ENCODE peak calls at places on chromosome 5, in seven cellular contexts. Q, E, X, G, H, O and U are unnamed samples.

GRCh38 chr5:90022002-90022710 is 387.4 kb downstream of the CETN3 start:
- DNase-seq in E (no peak), X (no peak), O (peak; percentile 27), H (no peak), Q (no peak), G (no peak), U (no peak)

GRCh38 chr5:149666212-149666852 is 63.8 kb upstream of the PPARGC1B start:
- DNase-seq in X (peak; percentile 83), O (peak; percentile 38), G (no peak), Q (peak; percentile 38), E (peak; percentile 27), H (peak; percentile 70), U (peak; percentile 26)

GRCh38 chr5:1748845-1749244 is 50.8 kb downstream of the MRPL36 start:
- DNase-seq in X (no peak), Q (no peak), H (peak; percentile 21), E (no peak), O (no peak), G (no peak), U (no peak)

GRCh38 chr5:169116961-169117461 is 183.9 kb downstream of the SLIT3 start:
- DNase-seq in Q (no peak), E (no peak), H (no peak), X (peak; percentile 9), G (no peak), O (no peak), U (no peak)

GRCh38 chr5:13921573-13921972 is 22.9 kb downstream of the DNAH5 start:
- DNase-seq in H (no peak), Q (no peak), O (peak; percentile 68), X (no peak), E (peak; percentile 67), G (no peak), U (peak; percentile 34)

GRCh38 chr5:66285343-66285942 is 141.3 kb downstream of the SREK1 start:
- DNase-seq in E (no peak), Q (no peak), X (no peak), H (no peak), O (no peak), G (no peak), U (no peak)

GRCh38 chr5:118033686-118034338 is 954.5 kb downstream of the DTWD2 start:
- DNase-seq in Q (no peak), G (no peak), E (no peak), H (no peak), O (no peak), X (no peak), U (no peak)

GRCh38 chr5:74402553-74402952 is 238.0 kb downstream of the ENC1 start:
- DNase-seq in G (no peak), H (peak; percentile 72), Q (no peak), X (no peak), E (no peak), O (peak; percentile 35), U (no peak)

GRCh38 chr5:13878357-13878756 is 66.1 kb downstream of the DNAH5 start:
- DNase-seq in Q (no peak), E (no peak), G (no peak), O (no peak), X (no peak), H (no peak), U (no peak)

GRCh38 chr5:53890490-53890889 is 330.1 kb downstream of the NDUFS4 start:
- DNase-seq in X (no peak), E (no peak), G (no peak), H (no peak), O (no peak), Q (no peak), U (no peak)

GRCh38 chr5:44396312-44396711 is 7.1 kb upstream of the FGF10 start:
- DNase-seq in G (no peak), E (no peak), O (no peak), Q (no peak), X (no peak), H (no peak), U (no peak)

GRCh38 chr5:158754018-158754514 is 345.6 kb downstream of the EBF1 start:
- DNase-seq in O (peak; percentile 82), G (no peak), H (no peak), E (peak; percentile 58), Q (no peak), X (no peak), U (no peak)

GRCh38 chr5:150014456-150014855 is 13.9 kb downstream of the HMGXB3 start:
- DNase-seq in O (no peak), G (no peak), Q (no peak), E (no peak), H (no peak), X (no peak), U (no peak)

GRCh38 chr5:99807346-99807745 is 727.8 kb upstream of the FAM174A start:
- DNase-seq in O (no peak), G (no peak), H (no peak), E (no peak), Q (no peak), X (no peak), U (no peak)

GRCh38 chr5:146753618-146754123 is 124.9 kb downstream of the PPP2R2B start:
- DNase-seq in Q (no peak), H (no peak), X (no peak), E (no peak), G (no peak), O (no peak), U (no peak)

GRCh38 chr5:4906821-4907220 is 233.3 kb upstream of the ADAMTS16 start:
- DNase-seq in E (no peak), X (no peak), G (no peak), Q (no peak), H (no peak), O (peak; percentile 11), U (no peak)

GRCh38 chr5:73540192-73540591 is 25.2 kb downstream of the ANKRA2 start:
- DNase-seq in X (peak; percentile 12), H (no peak), G (no peak), Q (peak; percentile 78), E (peak; percentile 90), O (peak; percentile 94), U (peak; percentile 94)

GRCh38 chr5:117889592-117889991 is 1098.8 kb downstream of the DTWD2 start:
- DNase-seq in H (no peak), X (no peak), Q (no peak), O (no peak), G (no peak), E (peak; percentile 71), U (peak; percentile 6)

GRCh38 chr5:55969956-55970355 is 24.8 kb downstream of the IL6ST start:
- DNase-seq in G (no peak), H (no peak), X (no peak), Q (peak; percentile 20), O (peak; percentile 51), E (peak; percentile 54), U (no peak)
- H3K27ac ChIP-seq in G (no peak overlapping the region), H (no peak overlapping the region), X (no peak overlapping the region), Q (no peak overlapping the region), O (no peak overlapping the region), E (peak overlapping the region; percentile 45), U (no peak overlapping the region)

GRCh38 chr5:179797741-179798140 is 4.0 kb downstream of the LTC4S start:
- DNase-seq in H (no peak), O (no peak), G (no peak), E (no peak), Q (no peak), X (no peak), U (no peak)

GRCh38 chr5:179798144-179798770 is 4.5 kb downstream of the LTC4S start:
- DNase-seq in G (no peak), H (no peak), Q (no peak), X (no peak), E (no peak), O (no peak), U (no peak)

GRCh38 chr5:179795863-179796833 is 2.4 kb downstream of the LTC4S start:
- DNase-seq in E (peak; percentile 78), O (peak; percentile 79), Q (peak; percentile 80), G (peak; percentile 48), X (no peak), H (peak; percentile 94), U (peak; percentile 46)

GRCh38 chr5:179795049-179795862 is 1.5 kb downstream of the LTC4S start:
- DNase-seq in X (no peak), H (peak; percentile 80), Q (peak; percentile 40), E (no peak), G (no peak), O (no peak), U (peak; percentile 55)

GRCh38 chr5:179796877-179797608 is 3.3 kb downstream of the LTC4S start:
- DNase-seq in E (no peak), H (no peak), Q (no peak), X (no peak), O (no peak), G (no peak), U (no peak)
- H3K27ac ChIP-seq in E (no peak overlapping the region), H (peak overlapping the region; percentile 78), Q (peak overlapping the region; percentile 86), X (no peak overlapping the region), O (no peak overlapping the region), G (no peak overlapping the region), U (no peak overlapping the region)

DNA sequence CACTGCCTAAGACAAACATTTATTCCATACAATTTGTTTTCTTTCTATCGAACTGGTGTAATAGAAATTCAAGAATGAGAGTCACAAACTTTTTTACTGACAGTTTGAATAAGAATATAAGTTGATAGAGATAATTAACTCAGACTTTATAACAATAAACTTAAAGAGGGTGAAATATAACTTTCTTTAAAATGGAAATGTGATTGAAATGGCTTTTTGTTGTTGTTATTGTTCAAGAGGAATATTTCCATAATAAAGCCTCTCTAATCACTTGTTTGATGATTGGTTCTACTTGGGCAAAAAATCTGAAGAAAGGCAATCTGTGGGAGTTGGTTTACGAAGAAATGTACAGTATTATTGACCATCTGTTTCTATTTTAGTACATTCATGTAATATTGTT is 79.3 kb downstream of the ST8SIA4 start:
- DNase-seq in X (no peak), Q (no peak), O (no peak), E (no peak), H (no peak), G (no peak), U (no peak)
- H3K27ac ChIP-seq in X (no peak overlapping the region), Q (no peak overlapping the region), O (no peak overlapping the region), E (no peak overlapping the region), H (no peak overlapping the region), G (no peak overlapping the region), U (no peak overlapping the region)

DNA sequence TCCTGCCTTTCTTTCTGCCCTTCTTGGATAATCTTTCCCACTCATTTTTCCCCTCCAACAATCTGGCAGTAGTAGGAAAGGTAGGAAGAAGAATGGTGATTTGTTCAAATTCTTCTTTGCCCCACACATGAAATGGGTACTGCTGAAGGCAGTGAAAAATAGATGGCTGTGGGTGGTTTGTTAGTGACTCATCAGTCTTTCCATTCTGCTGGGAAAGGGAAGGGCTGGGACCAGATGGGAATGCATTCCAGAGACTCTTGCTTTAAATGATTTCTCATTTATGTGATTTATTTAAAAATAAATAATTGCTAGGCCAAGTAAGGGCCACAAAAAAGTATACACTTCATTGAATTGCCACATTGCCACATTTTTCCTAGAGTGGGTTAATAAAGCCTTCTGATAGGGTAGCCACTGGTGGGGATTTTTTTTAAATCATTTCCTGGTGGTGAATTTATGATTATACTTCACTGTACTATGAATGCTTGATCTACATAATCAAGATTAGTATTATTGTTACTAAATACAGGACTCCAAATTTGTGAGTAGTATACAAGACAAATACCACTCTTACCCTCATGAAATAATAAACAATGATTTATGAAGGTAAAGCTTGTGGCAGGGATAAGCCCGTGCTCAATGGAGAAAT is 118.2 kb downstream of the ZSWIM6 start:
- DNase-seq in X (no peak), Q (peak; percentile 86), E (peak; percentile 91), O (peak; percentile 98), H (no peak), G (no peak), U (peak; percentile 83)
- H3K27ac ChIP-seq in X (no peak overlapping the region), Q (no peak overlapping the region), E (peak overlapping the region; percentile 76), O (peak overlapping the region; percentile 71), H (peak overlapping the region; percentile 25), G (peak overlapping the region; percentile 58), U (peak overlapping the region; percentile 69)